ENCODE peak calls at places on chromosomes 7 and 10, in six cellular contexts. Y, T, M, L, S and D are unnamed samples.
A peak's percentile ranks its signal among the peaks of the same experiment; 100 is the strongest.

GRCh38 chr10:96407560-96408069 is 48.8 kb upstream of the OPALIN start:
- DNase-seq in Y (no peak), T (no peak), M (no peak), L (no peak), S (no peak), D (no peak)

GRCh38 chr10:13716161-13717071 is 129.7 kb downstream of the PRPF18 start:
- DNase-seq in Y (no peak), T (no peak), M (peak; percentile 93), L (no peak), S (peak; percentile 56), D (peak; percentile 92)

GRCh38 chr7:128178611-128179010 is 62.5 kb upstream of the LEP start:
- DNase-seq in Y (no peak), T (no peak), M (no peak), L (no peak), S (no peak), D (no peak)

GRCh38 chr10:91162495-91163268 is 57.8 kb upstream of the PCGF5 start:
- DNase-seq in Y (peak; percentile 79), T (peak; percentile 77), M (peak; percentile 61), L (peak; percentile 26), S (peak; percentile 81), D (peak; percentile 64)

GRCh38 chr10:79490400-79491081 is 21.8 kb upstream of the EIF5AL1 start:
- DNase-seq in Y (no peak), T (no peak), M (peak; percentile 22), L (no peak), S (peak; percentile 55), D (peak; percentile 53)

GRCh38 chr7:71308105-71308504 is 176.2 kb downstream of the GALNT17 start:
- DNase-seq in Y (no peak), T (no peak), M (no peak), L (no peak), S (no peak), D (no peak)

GRCh38 chr10:15369642-15370211 is 1.4 kb downstream of the FAM171A1 start:
- DNase-seq in Y (no peak), T (peak; percentile 22), M (no peak), L (no peak), S (peak; percentile 27), D (peak; percentile 18)

GRCh38 chr7:125074141-125074540 is 144.5 kb upstream of the POT1 start:
- DNase-seq in Y (no peak), T (no peak), M (no peak), L (peak; percentile 81), S (no peak), D (no peak)

GRCh38 chr10:58219875-58220274 is 47.8 kb downstream of the IPMK start:
- DNase-seq in Y (no peak), T (no peak), M (no peak), L (no peak), S (no peak), D (peak; percentile 23)

GRCh38 chr10:71431945-71432905 is 35.5 kb downstream of the CDH23 start:
- DNase-seq in Y (no peak), T (no peak), M (no peak), L (no peak), S (no peak), D (no peak)

GRCh38 chr10:4801405-4801804 is 24.6 kb upstream of the AKR1E2 start:
- DNase-seq in Y (no peak), T (no peak), M (no peak), L (no peak), S (no peak), D (no peak)

GRCh38 chr7:17339952-17340351 is 41.5 kb downstream of the AHR start:
- DNase-seq in Y (no peak), T (no peak), M (no peak), L (no peak), S (no peak), D (no peak)

GRCh38 chr10:3783721-3784432 is 1.1 kb downstream of the KLF6 start:
- DNase-seq in Y (peak; percentile 39), T (no peak), M (peak; percentile 42), L (peak; percentile 43), S (peak; percentile 78), D (peak; percentile 70)

GRCh38 chr10:63237396-63237795 is 104.3 kb downstream of the NRBF2 start:
- DNase-seq in Y (no peak), T (no peak), M (no peak), L (peak; percentile 37), S (no peak), D (no peak)

GRCh38 chr10:34699904-34700303 is 115.2 kb downstream of the PARD3 start:
- DNase-seq in Y (no peak), T (no peak), M (no peak), L (no peak), S (no peak), D (no peak)

GRCh38 chr7:96861-97260 is 95.5 kb upstream of the FAM20C start:
- DNase-seq in Y (no peak), T (no peak), M (no peak), L (no peak), S (no peak), D (no peak)

GRCh38 chr10:17993361-17993760 is 41.6 kb downstream of the SLC39A12 start:
- DNase-seq in Y (no peak), T (no peak), M (peak; percentile 94), L (peak; percentile 72), S (no peak), D (peak; percentile 83)

GRCh38 chr7:44368455-44368854 is 43.1 kb upstream of the CAMK2B start:
- DNase-seq in Y (no peak), T (no peak), M (no peak), L (no peak), S (no peak), D (no peak)

GRCh38 chr7:98802088-98802780 is 67.6 kb downstream of the TMEM130 start:
- DNase-seq in Y (no peak), T (no peak), M (no peak), L (peak; percentile 6), S (peak; percentile 11), D (peak; percentile 81)

GRCh38 chr7:142567676-142568075 is 181.6 kb upstream of the PRSS1 start:
- DNase-seq in Y (no peak), T (no peak), M (no peak), L (no peak), S (no peak), D (no peak)